ENCODE peak calls at places on chromosome 13, in four cellular contexts. V is astrocyte, C is HCT116, M is GM23248. N is an unnamed sample.

GRCh38 chr13:80931766-80932165 is 590.8 kb upstream of the SPRY2 start:
- DNase-seq in M (no peak), C (no peak), V (no peak), N (no peak)

GRCh38 chr13:109874921-109875454 is 88.6 kb upstream of the IRS2 start:
- DNase-seq in M (peak; percentile 68), V (peak; percentile 80), C (no peak), N (no peak)

GRCh38 chr13:104810242-104810641 is 1725.2 kb downstream of the EFNB2 start:
- DNase-seq in M (no peak), C (no peak), V (no peak), N (no peak)

GRCh38 chr13:50224534-50224933 is 209.3 kb downstream of the KCNRG start:
- DNase-seq in V (peak; percentile 31), M (peak; percentile 61), C (no peak), N (no peak)

GRCh38 chr13:86402500-86402899 is 603.3 kb upstream of the SLITRK6 start:
- DNase-seq in M (no peak), C (no peak), V (no peak), N (no peak)

GRCh38 chr13:27663947-27664346 is 42.3 kb downstream of the POLR1D start:
- DNase-seq in V (no peak), M (no peak), C (no peak), N (no peak)

GRCh38 chr13:111664696-111665095 is 344.3 kb downstream of the TEX29 start:
- DNase-seq in M (no peak), V (no peak), C (no peak), N (no peak)

GRCh38 chr13:106523566-106523965 is 11.9 kb downstream of the EFNB2 start:
- DNase-seq in C (no peak), V (no peak), M (no peak), N (no peak)

GRCh38 chr13:42990147-42990990 is 1.7 kb downstream of the EPSTI1 start:
- DNase-seq in C (no peak), M (peak; percentile 30), V (no peak), N (no peak)

GRCh38 chr13:34993470-34993869 is 51.4 kb downstream of the NBEA start:
- DNase-seq in M (peak; percentile 11), C (no peak), V (peak; percentile 39), N (no peak)

GRCh38 chr13:34988330-34988791 is 46.3 kb downstream of the NBEA start:
- DNase-seq in C (no peak), V (no peak), M (no peak), N (no peak)

GRCh38 chr13:34990399-34991224 is 48.5 kb downstream of the NBEA start:
- DNase-seq in M (no peak), C (no peak), V (no peak), N (no peak)
- H3K9ac ChIP-seq in M (no peak overlapping the region), C (no peak overlapping the region), V (no peak overlapping the region), N (no peak overlapping the region)

GRCh38 chr13:30400376-30400775 is 21.9 kb upstream of the UBE2L5 start:
- DNase-seq in C (no peak), M (no peak), V (no peak), N (no peak)

GRCh38 chr13:30395192-30396158 is 26.8 kb upstream of the UBE2L5 start:
- DNase-seq in M (peak; percentile 94), V (peak; percentile 87), C (peak; percentile 48), N (peak; percentile 83)

GRCh38 chr13:30394798-30395191 is 27.5 kb upstream of the UBE2L5 start:
- DNase-seq in V (no peak), C (no peak), M (peak; percentile 37), N (no peak)

GRCh38 chr13:30398601-30399072 is 23.7 kb upstream of the UBE2L5 start:
- DNase-seq in C (no peak), V (peak; percentile 16), M (peak; percentile 49), N (no peak)

DNA sequence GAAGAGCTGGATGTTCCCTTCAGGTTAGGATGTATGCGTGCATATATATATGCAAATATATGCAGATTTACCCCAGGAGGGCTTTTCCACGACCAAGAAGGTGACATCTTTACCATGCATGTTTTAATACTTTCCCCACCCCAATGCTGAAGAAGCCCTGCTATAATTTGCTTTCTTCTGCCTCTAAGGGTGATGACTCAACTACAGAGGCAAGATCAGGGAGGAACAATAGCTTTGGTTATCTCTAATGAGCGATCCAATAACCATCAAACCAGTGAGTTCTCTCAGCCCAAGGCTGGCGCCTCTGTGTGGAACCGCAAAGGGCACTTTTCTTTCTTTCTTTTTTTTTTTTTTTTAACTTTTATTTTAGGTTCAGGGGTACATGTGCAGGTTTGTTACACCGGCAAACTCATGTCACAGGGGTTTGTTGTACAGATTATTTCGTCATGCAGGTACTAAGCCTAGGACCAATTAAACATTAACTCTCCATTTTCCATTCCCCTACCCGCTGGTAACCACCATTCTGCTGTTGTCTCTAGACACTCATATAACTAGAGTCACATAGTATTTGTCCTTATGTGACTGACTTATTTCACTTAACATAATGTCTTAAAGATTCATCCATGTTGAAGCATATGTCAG is 25.7 kb upstream of the UBE2L5 start:
- DNase-seq in V (peak; percentile 30), C (no peak), M (peak; percentile 44), N (no peak)
- H2AFZ ChIP-seq in V (no peak overlapping the region), C (peak overlapping the region; percentile 94), M (peak overlapping the region; percentile 96), N (no peak overlapping the region)

DNA sequence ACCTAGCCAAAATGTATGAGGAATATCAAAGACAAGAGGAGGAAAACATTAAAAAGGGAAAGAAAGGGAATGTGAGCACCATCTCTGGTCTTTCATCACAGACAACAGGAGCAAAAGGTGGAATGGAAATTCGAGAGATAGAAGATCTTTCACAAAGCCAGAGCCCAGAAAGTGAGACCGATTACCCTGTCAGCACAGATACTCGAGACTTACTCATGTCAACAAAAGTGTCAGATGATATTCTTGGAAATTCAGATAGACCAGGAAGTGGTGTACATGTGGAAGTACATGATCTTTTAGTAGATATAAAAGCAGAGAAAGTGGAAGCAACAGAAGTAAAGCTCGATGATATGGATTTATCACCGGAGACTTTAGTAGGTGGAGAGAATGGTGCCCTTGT is 217.0 kb downstream of the NBEA start:
- DNase-seq in C (no peak), M (no peak), V (no peak), N (no peak)
- H3K9ac ChIP-seq in C (no peak overlapping the region), M (no peak overlapping the region), V (no peak overlapping the region), N (no peak overlapping the region)

GRCh38 chr13:114211446-114211845 is 23.3 kb upstream of the CDC16 start:
- DNase-seq in M (no peak), C (no peak), V (no peak), N (no peak)
- H2AFZ ChIP-seq in M (peak overlapping the region; percentile 53), C (no peak overlapping the region), V (no peak overlapping the region), N (no peak overlapping the region)

GRCh38 chr13:48654511-48654910 is 782 bp downstream of the CYSLTR2 start:
- DNase-seq in V (no peak), C (no peak), M (no peak), N (no peak)

GRCh38 chr13:48655291-48655690 is 1.6 kb downstream of the CYSLTR2 start:
- DNase-seq in M (no peak), V (no peak), C (no peak), N (no peak)

GRCh38 chr13:48660356-48661076 is 6.8 kb downstream of the CYSLTR2 start:
- DNase-seq in M (no peak), C (no peak), V (no peak), N (no peak)

GRCh38 chr13:48653074-48654054 is at the start of gene CYSLTR2:
- DNase-seq in C (no peak), M (peak; percentile 57), V (peak; percentile 56), N (no peak)

DNA sequence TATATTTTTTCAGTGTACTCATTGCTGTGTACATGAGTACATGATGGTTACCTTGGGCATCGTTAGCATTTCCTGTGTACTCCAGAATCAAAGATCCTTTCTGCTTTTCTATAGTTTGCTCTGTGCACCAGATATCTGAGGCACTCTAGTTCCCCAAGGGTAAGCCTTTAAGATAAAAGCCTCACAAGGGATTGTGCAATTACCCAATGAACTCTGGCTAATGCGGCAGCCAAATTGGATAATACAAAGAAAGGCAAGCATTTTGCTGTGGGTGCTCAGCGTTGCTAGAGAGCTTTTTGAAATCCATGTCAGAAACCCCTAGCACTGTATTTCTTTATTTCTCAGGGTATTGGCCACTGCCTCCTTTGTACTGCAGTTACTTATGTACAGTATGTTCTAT is 2.9 kb downstream of the CYSLTR2 start:
- DNase-seq in C (no peak), V (no peak), M (no peak), N (no peak)
- H3K9ac ChIP-seq in C (no peak overlapping the region), V (no peak overlapping the region), M (no peak overlapping the region), N (no peak overlapping the region)

DNA sequence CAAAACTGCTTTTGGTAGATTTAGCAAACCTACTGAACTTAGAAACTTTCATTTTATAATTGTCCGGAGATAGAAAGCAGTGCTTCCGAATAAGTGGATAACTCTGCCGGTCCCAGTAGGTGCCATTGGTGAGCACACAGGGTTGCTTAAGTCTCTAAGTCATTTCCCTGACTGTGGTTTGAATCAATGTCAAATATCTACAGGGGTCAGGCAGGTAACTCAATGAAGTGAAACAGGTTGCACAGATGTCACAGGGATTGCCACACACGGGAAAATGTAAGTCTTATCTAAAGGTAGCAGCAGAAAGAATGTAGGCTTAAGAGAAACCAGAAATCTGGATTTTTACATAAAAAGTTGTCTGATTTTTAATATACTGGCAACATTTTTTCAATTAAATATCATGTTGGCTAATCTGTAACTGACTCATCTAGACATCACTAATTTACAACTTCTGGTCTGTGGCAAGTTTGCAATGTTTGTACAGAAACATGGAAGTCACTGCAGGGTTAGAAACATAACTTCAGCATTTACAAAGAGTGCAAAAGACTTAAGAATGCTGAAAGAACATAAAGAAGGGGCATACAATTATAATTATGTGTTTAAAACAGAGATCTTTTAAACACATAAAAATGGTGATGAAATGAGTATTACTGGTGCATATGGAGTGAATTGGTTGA is 14.3 kb upstream of the LRRC63 start:
- DNase-seq in M (peak; percentile 61), C (no peak), V (no peak), N (no peak)
- H2AFZ ChIP-seq in M (no peak overlapping the region), C (no peak overlapping the region), V (no peak overlapping the region), N (no peak overlapping the region)

GRCh38 chr13:101398920-101399319 is 17.4 kb downstream of the NALCN start:
- DNase-seq in M (peak; percentile 88), V (peak; percentile 94), C (no peak), N (no peak)
- H3K9ac ChIP-seq in M (no peak overlapping the region), V (peak overlapping the region; percentile 47), C (no peak overlapping the region), N (no peak overlapping the region)

DNA sequence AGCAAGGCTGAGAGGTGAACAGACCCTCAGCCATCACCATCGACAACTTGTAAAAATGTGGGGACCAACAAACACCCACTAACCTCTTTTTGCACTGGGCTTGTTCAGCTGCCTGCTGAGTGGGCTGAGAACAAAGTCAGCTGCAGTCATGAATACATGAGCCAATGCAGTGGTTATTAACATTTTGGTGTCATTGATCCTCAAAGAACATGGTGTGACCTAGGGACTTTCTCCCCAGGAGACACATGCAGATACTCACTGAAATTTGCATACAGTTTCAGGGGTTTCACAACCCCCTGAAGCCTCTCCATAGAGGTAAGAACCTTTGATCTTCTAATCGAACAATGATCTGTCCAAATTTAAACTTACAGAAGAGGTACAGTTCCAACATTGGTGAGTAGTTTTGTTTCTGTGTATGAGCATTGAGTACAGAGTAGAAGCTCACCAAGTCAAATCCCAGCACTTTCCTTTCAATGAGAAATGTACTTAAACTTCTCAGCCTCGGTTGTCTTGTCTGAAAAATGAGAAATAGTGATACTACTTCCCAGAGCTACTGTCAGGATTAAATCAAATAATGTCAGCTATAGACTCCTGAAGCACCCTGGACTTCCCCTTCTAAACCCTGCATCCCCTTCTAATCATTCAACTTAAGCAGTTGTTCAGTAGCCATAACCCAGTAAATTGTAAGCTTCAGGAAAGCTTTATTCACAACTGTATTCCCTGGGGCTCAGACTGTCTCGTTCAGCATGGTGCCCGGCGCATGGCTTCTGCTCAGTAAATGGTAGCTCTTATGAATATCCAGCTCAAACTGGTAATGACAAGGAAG is 148.7 kb downstream of the FOXO1 start:
- DNase-seq in M (no peak), C (no peak), V (no peak), N (no peak)
- H2AFZ ChIP-seq in M (no peak overlapping the region), C (no peak overlapping the region), V (no peak overlapping the region), N (no peak overlapping the region)

GRCh38 chr13:84607614-84608013 is 725.3 kb upstream of the SLITRK1 start:
- DNase-seq in M (peak; percentile 82), V (peak; percentile 86), C (no peak), N (no peak)
- H3K9ac ChIP-seq in M (no peak overlapping the region), V (no peak overlapping the region), C (no peak overlapping the region), N (no peak overlapping the region)